ENCODE peak calls at places on chromosome 19, in eight cellular contexts. T is RKO; M is psoas muscle; Q is NCI-H748 treated with DMSO at 0.1 percent for 48 hours; S is NT2/D1; A is brain microvascular endothelial cell; B is activated CD4-positive, alpha-beta T cell treated with anti-CD3 and anti-CD28 coated beads, Interleukin-2, amount 10 ng/mL, durations not matched to agents 7 days and 5 days; I is aorta. W is an unnamed sample.

GRCh38 chr19:14248578-14249011 is 42.6 kb upstream of the ADGRL1 start:
- DNase-seq in T (no peak), M (no peak), Q (no peak), S (peak), A (no peak), B (peak), I (peak), W (peak)

GRCh38 chr19:19160489-19161035 is 9.5 kb downstream of the MEF2B start:
- DNase-seq in T (no peak), M (no peak), Q (no peak), S (no peak), A (no peak), B (no peak), I (no peak), W (no peak)

GRCh38 chr19:42480335-42481095 is 37.8 kb upstream of the CXCL17 start:
- DNase-seq in T (no peak), M (no peak), Q (no peak), S (no peak), A (peak), B (peak), I (no peak), W (no peak)

GRCh38 chr19:53101518-53101917 is 1.7 kb downstream of the ZNF160 start:
- DNase-seq in T (peak), M (no peak), Q (no peak), S (no peak), A (peak), B (peak), I (no peak), W (no peak)

GRCh38 chr19:48351341-48351752 is 12.4 kb downstream of the TMEM143 start:
- DNase-seq in T (peak), M (peak), Q (peak), S (peak), A (peak), B (peak), I (peak), W (peak)

GRCh38 chr19:35090160-35090794 is 25.3 kb upstream of the FXYD3 start:
- DNase-seq in T (peak), M (no peak), Q (peak), S (no peak), A (peak), B (peak), I (no peak), W (peak)

GRCh38 chr19:18450021-18450933 is 12.3 kb upstream of the ISYNA1 start:
- DNase-seq in T (no peak), M (no peak), Q (no peak), S (no peak), A (no peak), B (no peak), I (peak), W (no peak)

GRCh38 chr19:56109216-56109615 is 11.9 kb downstream of the ZNF787 start:
- DNase-seq in T (no peak), M (no peak), Q (no peak), S (no peak), A (no peak), B (no peak), I (no peak), W (no peak)

GRCh38 chr19:8335343-8336071 is 7.6 kb downstream of the KANK3 start:
- DNase-seq in T (no peak), M (peak), Q (no peak), S (no peak), A (no peak), B (no peak), I (no peak), W (no peak)

GRCh38 chr19:48819366-48819816 is 8.6 kb upstream of the BCAT2 start:
- DNase-seq in T (no peak), M (peak), Q (no peak), S (no peak), A (no peak), B (no peak), I (peak), W (peak)

GRCh38 chr19:35162471-35163326 is 8.2 kb downstream of the FXYD5 start:
- DNase-seq in T (no peak), M (no peak), Q (no peak), S (no peak), A (no peak), B (no peak), I (no peak), W (peak)

GRCh38 chr19:52603558-52604207 is 33.6 kb downstream of the ZNF701 start:
- DNase-seq in T (no peak), M (no peak), Q (no peak), S (no peak), A (peak), B (no peak), I (no peak), W (no peak)

GRCh38 chr19:20863176-20863575 is 59.9 kb upstream of the ZNF85 start:
- DNase-seq in T (no peak), M (no peak), Q (no peak), S (no peak), A (no peak), B (no peak), I (peak), W (no peak)

GRCh38 chr19:55484571-55485438 is at the start of gene NAT14:
- DNase-seq in T (no peak), M (peak), Q (peak), S (peak), A (no peak), B (peak), I (peak), W (peak)

GRCh38 chr19:19997656-19998268 is 41.5 kb downstream of the ZNF682 start:
- DNase-seq in T (peak), M (no peak), Q (no peak), S (peak), A (no peak), B (peak), I (no peak), W (no peak)

GRCh38 chr19:46546194-46546896 is 50.7 kb upstream of the PNMA8B start:
- DNase-seq in T (no peak), M (peak), Q (no peak), S (no peak), A (peak), B (no peak), I (no peak), W (peak)

GRCh38 chr19:49447485-49448431 is 3.9 kb downstream of the PIH1D1 start:
- DNase-seq in T (no peak), M (peak), Q (no peak), S (no peak), A (no peak), B (no peak), I (peak), W (peak)

GRCh38 chr19:30371960-30372824 is at the start of gene ZNF536:
- DNase-seq in T (no peak), M (no peak), Q (no peak), S (no peak), A (no peak), B (no peak), I (no peak), W (no peak)

GRCh38 chr19:15869109-15869555 is 28.7 kb downstream of the CYP4F2 start:
- DNase-seq in T (peak), M (no peak), Q (no peak), S (peak), A (peak), B (peak), I (no peak), W (peak)

GRCh38 chr19:18770663-18771327 is 20.3 kb downstream of the COMP start:
- DNase-seq in T (no peak), M (no peak), Q (no peak), S (no peak), A (no peak), B (no peak), I (no peak), W (no peak)

GRCh38 chr19:3852614-3853254 is 16.1 kb downstream of the ZFR2 start:
- DNase-seq in T (peak), M (no peak), Q (no peak), S (no peak), A (peak), B (no peak), I (no peak), W (peak)

GRCh38 chr19:18985257-18985656 is 44.2 kb upstream of the HOMER3 start:
- DNase-seq in T (no peak), M (no peak), Q (no peak), S (no peak), A (no peak), B (no peak), I (peak), W (no peak)

GRCh38 chr19:40565910-40566495 is 10.7 kb upstream of the SHKBP1 start:
- DNase-seq in T (no peak), M (no peak), Q (no peak), S (no peak), A (no peak), B (no peak), I (no peak), W (no peak)

GRCh38 chr19:17482877-17483604 is 12.7 kb downstream of the SLC27A1 start:
- DNase-seq in T (no peak), M (no peak), Q (no peak), S (no peak), A (no peak), B (no peak), I (no peak), W (no peak)

GRCh38 chr19:39038098-39038497 is 5.7 kb upstream of the FBXO27 start:
- DNase-seq in T (peak), M (no peak), Q (peak), S (no peak), A (peak), B (no peak), I (no peak), W (peak)

GRCh38 chr19:6697291-6697690 is 23.2 kb downstream of the C3 start:
- DNase-seq in T (no peak), M (no peak), Q (no peak), S (no peak), A (no peak), B (no peak), I (peak), W (no peak)

GRCh38 chr19:2978467-2978767 is 1.1 kb downstream of the TLE6 start:
- DNase-seq in T (no peak), M (no peak), Q (no peak), S (no peak), A (no peak), B (no peak), I (no peak), W (no peak)

GRCh38 chr19:2424686-2425621 is 2.4 kb downstream of the TIMM13 start:
- DNase-seq in T (no peak), M (peak), Q (no peak), S (no peak), A (peak), B (no peak), I (no peak), W (no peak)